ENCODE peak calls at places on chromosomes 4 and X, in seven cellular contexts. H is naive thymus-derived CD4-positive, alpha-beta T cell; N is tibial nerve; L is cardiac muscle cell; Z is CD8-positive, alpha-beta memory T cell; J is psoas muscle; O is left lung. D is an unnamed sample.

GRCh38 chrX:72297953-72298730 is 7.6 kb downstream of the CITED1 start:
- DNase-seq in Z (no peak), H (no peak), J (no peak), N (no peak), L (no peak), O (no peak), D (no peak)

GRCh38 chrX:95919605-95920004 is 765.0 kb upstream of the DIAPH2 start:
- DNase-seq in H (no peak), J (no peak), N (no peak), O (no peak), Z (no peak), L (no peak), D (no peak)

GRCh38 chrX:44874481-44875184 is 1.6 kb downstream of the KDM6A start:
- DNase-seq in J (no peak), N (peak; percentile 10), O (no peak), L (peak; percentile 28), Z (peak; percentile 55), H (no peak), D (no peak)

GRCh38 chr4:60042231-60042652 is 1157.9 kb upstream of the ADGRL3 start:
- DNase-seq in H (no peak), Z (no peak), L (no peak), N (no peak), O (peak; percentile 55), J (no peak), D (no peak)

GRCh38 chr4:68498413-68499007 is 51.2 kb downstream of the TMPRSS11E start:
- DNase-seq in H (no peak), J (no peak), L (peak; percentile 69), N (peak; percentile 50), Z (peak; percentile 65), O (no peak), D (no peak)

GRCh38 chrX:87388381-87388780 is 129.2 kb upstream of the KLHL4 start:
- DNase-seq in O (no peak), H (no peak), Z (no peak), N (no peak), L (no peak), J (no peak), D (no peak)

GRCh38 chrX:147550217-147550616 is 361.5 kb upstream of the FMR1 start:
- DNase-seq in L (peak; percentile 58), N (no peak), O (no peak), Z (no peak), H (no peak), J (no peak), D (no peak)

GRCh38 chr4:176409627-176410026 is 89.9 kb downstream of the SPCS3 start:
- DNase-seq in O (no peak), H (no peak), J (no peak), Z (no peak), N (no peak), L (no peak), D (no peak)

GRCh38 chr4:76803522-76803921 is 94.4 kb downstream of the SOWAHB start:
- DNase-seq in J (no peak), N (peak; percentile 33), H (no peak), O (no peak), L (no peak), Z (no peak), D (no peak)

GRCh38 chr4:57104706-57105560 is 5.3 kb downstream of the IGFBP7 start:
- DNase-seq in Z (no peak), J (no peak), N (no peak), L (no peak), O (no peak), H (no peak), D (no peak)
- H3K27ac ChIP-seq in Z (no peak overlapping the region), J (peak overlapping the region; percentile 43), N (no peak overlapping the region), L (no peak overlapping the region), O (no peak overlapping the region), H (no peak overlapping the region), D (peak overlapping the region; percentile 98)

GRCh38 chrX:38860106-38861013 is 59.1 kb downstream of the MID1IP1 start:
- DNase-seq in L (no peak), J (no peak), O (no peak), N (no peak), H (no peak), Z (no peak), D (no peak)
- H3K4me1 ChIP-seq in L (peaks cover 10% of the 10 kb centered on the region), J (peaks cover under 1% of the 10 kb centered on the region), O (peaks cover 7% of the 10 kb centered on the region), N (no peaks in the 10 kb centered on the region), H (no peaks in the 10 kb centered on the region), Z (no peaks in the 10 kb centered on the region), D (peaks cover 12% of the 10 kb centered on the region)

GRCh38 chrX:17023670-17024069 is 77.2 kb downstream of the REPS2 start:
- DNase-seq in J (no peak), N (no peak), Z (no peak), O (no peak), L (no peak), H (no peak), D (no peak)

GRCh38 chrX:17024896-17025295 is 78.4 kb downstream of the REPS2 start:
- DNase-seq in O (no peak), L (peak; percentile 23), J (no peak), N (no peak), H (no peak), Z (no peak), D (no peak)

GRCh38 chrX:17028381-17028780 is 81.9 kb downstream of the REPS2 start:
- DNase-seq in N (no peak), L (no peak), H (no peak), O (no peak), Z (no peak), J (no peak), D (no peak)

GRCh38 chrX:17027931-17028330 is 81.5 kb downstream of the REPS2 start:
- DNase-seq in H (no peak), Z (no peak), O (no peak), N (no peak), L (no peak), J (no peak), D (no peak)

DNA sequence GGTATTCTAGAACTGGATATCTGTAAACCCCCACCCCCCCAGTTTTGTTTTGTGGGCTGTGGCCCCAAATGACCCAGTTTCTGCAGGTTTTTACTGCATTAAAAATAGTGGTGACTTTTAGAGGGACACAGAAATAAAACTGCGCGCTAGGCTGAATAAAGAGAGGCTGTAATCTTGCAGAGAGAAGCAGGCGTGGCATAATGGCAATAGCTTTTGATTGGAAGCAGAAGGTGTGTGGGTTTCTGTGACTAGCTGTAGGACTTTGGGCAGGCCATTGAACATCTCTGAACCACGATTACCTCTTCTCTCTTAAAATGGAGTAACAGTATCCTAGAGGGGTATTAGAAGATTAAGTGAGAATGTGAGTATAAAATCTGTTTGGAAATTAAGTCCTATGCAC is 79.4 kb downstream of the REPS2 start:
- DNase-seq in N (no peak), J (no peak), Z (no peak), H (no peak), L (no peak), O (no peak), D (no peak)
- H3K4me3 ChIP-seq in N (no peak overlapping the region), J (no peak overlapping the region), Z (no peak overlapping the region), H (no peak overlapping the region), L (no peak overlapping the region), O (no peak overlapping the region), D (no peak overlapping the region)

GRCh38 chr4:87060957-87061356 is 126.1 kb downstream of the AFF1 start:
- DNase-seq in Z (no peak), H (no peak), O (no peak), N (no peak), L (no peak), J (no peak), D (no peak)

GRCh38 chr4:87068591-87069021 is 133.8 kb downstream of the AFF1 start:
- DNase-seq in O (no peak), J (no peak), H (no peak), L (no peak), N (no peak), Z (no peak), D (no peak)

GRCh38 chr4:87067120-87067885 is 132.5 kb downstream of the AFF1 start:
- DNase-seq in Z (no peak), J (no peak), O (no peak), L (no peak), N (no peak), H (no peak), D (no peak)

GRCh38 chr4:87066403-87067119 is 131.8 kb downstream of the AFF1 start:
- DNase-seq in J (no peak), O (no peak), L (peak; percentile 43), Z (no peak), N (no peak), H (no peak), D (no peak)

GRCh38 chr4:87065016-87065415 is 130.2 kb downstream of the AFF1 start:
- DNase-seq in N (no peak), Z (no peak), J (no peak), L (no peak), O (no peak), H (no peak), D (no peak)
- H3K27ac ChIP-seq in N (no peak overlapping the region), Z (no peak overlapping the region), J (peak overlapping the region; percentile 27), L (no peak overlapping the region), O (no peak overlapping the region), H (no peak overlapping the region), D (no peak overlapping the region)

GRCh38 chr4:1881709-1882108 is 10.5 kb downstream of the NSD2 start:
- DNase-seq in Z (no peak), J (no peak), L (no peak), N (no peak), O (no peak), H (no peak), D (no peak)
- H3K4me1 ChIP-seq in Z (no peaks in the 10 kb centered on the region), J (peaks cover 6% of the 10 kb centered on the region), L (peaks cover 31% of the 10 kb centered on the region), N (no peaks in the 10 kb centered on the region), O (no peaks in the 10 kb centered on the region), H (no peaks in the 10 kb centered on the region), D (peaks cover 44% of the 10 kb centered on the region)